ENCODE peak calls at places on chromosomes 11 and 22, in six cellular contexts. One of them, this sample, is unnamed.

GRCh38 chr22:37292641-37293040 is 10.3 kb downstream of the CYTH4 start:
- ATAC-seq in A549: no peak
- ATAC-seq in GM12878: no peak
- ATAC-seq in K562: no peak
- ATAC-seq in upper lobe of left lung: no peak
- ATAC-seq in HepG2: no peak
- ATAC-seq in this sample: no peak

GRCh38 chr11:123532131-123532530 is 102.1 kb downstream of the GRAMD1B start:
- ATAC-seq in GM12878: no peak
- ATAC-seq in upper lobe of left lung: no peak
- ATAC-seq in HepG2: no peak
- ATAC-seq in A549: no peak
- ATAC-seq in K562: peak
- ATAC-seq in this sample: no peak

GRCh38 chr22:24418786-24419479 is 8.5 kb upstream of the ADORA2A start:
- ATAC-seq in GM12878: no peak
- ATAC-seq in upper lobe of left lung: no peak
- ATAC-seq in HepG2: no peak
- ATAC-seq in A549: no peak
- ATAC-seq in K562: no peak
- ATAC-seq in this sample: no peak

GRCh38 chr11:8309862-8310261 is 46.2 kb upstream of the LMO1 start:
- ATAC-seq in HepG2: peak
- ATAC-seq in K562: peak
- ATAC-seq in GM12878: peak
- ATAC-seq in A549: peak
- ATAC-seq in upper lobe of left lung: no peak
- ATAC-seq in this sample: no peak

GRCh38 chr22:31068970-31069369 is 12.1 kb upstream of the SMTN start:
- ATAC-seq in K562: no peak
- ATAC-seq in upper lobe of left lung: no peak
- ATAC-seq in GM12878: no peak
- ATAC-seq in A549: no peak
- ATAC-seq in HepG2: no peak
- ATAC-seq in this sample: no peak

GRCh38 chr11:10934293-10934850 is 76.5 kb upstream of the ZBED5 start:
- ATAC-seq in HepG2: no peak
- ATAC-seq in GM12878: peak
- ATAC-seq in K562: peak
- ATAC-seq in upper lobe of left lung: no peak
- ATAC-seq in A549: no peak
- ATAC-seq in this sample: no peak

GRCh38 chr11:26319906-26320305 is 12.0 kb upstream of the ANO3 start:
- ATAC-seq in A549: no peak
- ATAC-seq in HepG2: no peak
- ATAC-seq in upper lobe of left lung: no peak
- ATAC-seq in GM12878: no peak
- ATAC-seq in K562: no peak
- ATAC-seq in this sample: no peak

GRCh38 chr11:96329855-96330510 is 13.0 kb downstream of the MAML2 start:
- ATAC-seq in upper lobe of left lung: no peak
- ATAC-seq in K562: no peak
- ATAC-seq in A549: no peak
- ATAC-seq in HepG2: no peak
- ATAC-seq in GM12878: no peak
- ATAC-seq in this sample: no peak

GRCh38 chr22:19068784-19069271 is 53.4 kb downstream of the DGCR2 start:
- ATAC-seq in K562: no peak
- ATAC-seq in upper lobe of left lung: no peak
- ATAC-seq in HepG2: no peak
- ATAC-seq in A549: no peak
- ATAC-seq in GM12878: no peak
- ATAC-seq in this sample: no peak

GRCh38 chr11:19389787-19390303 is 149.1 kb upstream of the E2F8 start:
- ATAC-seq in K562: no peak
- ATAC-seq in A549: no peak
- ATAC-seq in HepG2: peak
- ATAC-seq in GM12878: no peak
- ATAC-seq in upper lobe of left lung: peak
- ATAC-seq in this sample: peak

GRCh38 chr11:59551651-59552521 is 40.5 kb downstream of the OR4D9 start:
- ATAC-seq in A549: peak
- ATAC-seq in HepG2: no peak
- ATAC-seq in GM12878: no peak
- ATAC-seq in upper lobe of left lung: peak
- ATAC-seq in K562: no peak
- ATAC-seq in this sample: peak

GRCh38 chr11:93251922-93252321 is 54.1 kb upstream of the SLC36A4 start:
- ATAC-seq in A549: no peak
- ATAC-seq in upper lobe of left lung: no peak
- ATAC-seq in HepG2: no peak
- ATAC-seq in K562: no peak
- ATAC-seq in GM12878: no peak
- ATAC-seq in this sample: no peak

GRCh38 chr11:118746988-118747585 is 43.9 kb downstream of the DDX6 start:
- ATAC-seq in GM12878: peak
- ATAC-seq in K562: peak
- ATAC-seq in upper lobe of left lung: no peak
- ATAC-seq in A549: peak
- ATAC-seq in HepG2: no peak
- ATAC-seq in this sample: no peak

GRCh38 chr11:100930185-100930778 is 199.3 kb downstream of the PGR start:
- ATAC-seq in GM12878: peak
- ATAC-seq in K562: peak
- ATAC-seq in upper lobe of left lung: peak
- ATAC-seq in A549: peak
- ATAC-seq in HepG2: peak
- ATAC-seq in this sample: no peak

GRCh38 chr11:130223291-130223971 is 63.8 kb downstream of the ST14 start:
- ATAC-seq in HepG2: no peak
- ATAC-seq in A549: no peak
- ATAC-seq in K562: no peak
- ATAC-seq in GM12878: no peak
- ATAC-seq in upper lobe of left lung: peak
- ATAC-seq in this sample: no peak

GRCh38 chr22:38734203-38735100 is 21.3 kb downstream of the SUN2 start:
- ATAC-seq in GM12878: peak
- ATAC-seq in HepG2: no peak
- ATAC-seq in upper lobe of left lung: no peak
- ATAC-seq in A549: no peak
- ATAC-seq in K562: no peak
- ATAC-seq in this sample: no peak

GRCh38 chr11:103700605-103701004 is 335.8 kb upstream of the DDI1 start:
- ATAC-seq in K562: no peak
- ATAC-seq in GM12878: no peak
- ATAC-seq in A549: peak
- ATAC-seq in upper lobe of left lung: peak
- ATAC-seq in HepG2: no peak
- ATAC-seq in this sample: peak

GRCh38 chr11:4115128-4115527 is 20.5 kb downstream of the RRM1 start:
- ATAC-seq in A549: no peak
- ATAC-seq in HepG2: no peak
- ATAC-seq in GM12878: no peak
- ATAC-seq in upper lobe of left lung: no peak
- ATAC-seq in K562: peak
- ATAC-seq in this sample: no peak

GRCh38 chr22:20180640-20181039 is 29.8 kb upstream of the CCDC188 start:
- ATAC-seq in A549: no peak
- ATAC-seq in upper lobe of left lung: no peak
- ATAC-seq in HepG2: no peak
- ATAC-seq in GM12878: peak
- ATAC-seq in K562: peak
- ATAC-seq in this sample: no peak

GRCh38 chr11:11044137-11044855 is 186.4 kb upstream of the ZBED5 start:
- ATAC-seq in upper lobe of left lung: no peak
- ATAC-seq in GM12878: no peak
- ATAC-seq in A549: no peak
- ATAC-seq in K562: no peak
- ATAC-seq in HepG2: no peak
- ATAC-seq in this sample: no peak

GRCh38 chr11:77789061-77789730 is 31.3 kb downstream of the RSF1 start:
- ATAC-seq in HepG2: no peak
- ATAC-seq in K562: peak
- ATAC-seq in GM12878: peak
- ATAC-seq in A549: peak
- ATAC-seq in upper lobe of left lung: peak
- ATAC-seq in this sample: no peak

GRCh38 chr22:26713823-26714449 is 56.5 kb downstream of the MIAT start:
- ATAC-seq in K562: no peak
- ATAC-seq in GM12878: no peak
- ATAC-seq in HepG2: peak
- ATAC-seq in A549: peak
- ATAC-seq in upper lobe of left lung: no peak
- ATAC-seq in this sample: no peak

GRCh38 chr11:34339149-34340064 is 18.4 kb downstream of the ABTB2 start:
- ATAC-seq in GM12878: peak
- ATAC-seq in K562: no peak
- ATAC-seq in A549: peak
- ATAC-seq in upper lobe of left lung: peak
- ATAC-seq in HepG2: peak
- ATAC-seq in this sample: no peak

GRCh38 chr22:29277927-29278326 is 9.9 kb downstream of the EWSR1 start:
- ATAC-seq in GM12878: peak
- ATAC-seq in A549: no peak
- ATAC-seq in K562: no peak
- ATAC-seq in HepG2: peak
- ATAC-seq in upper lobe of left lung: no peak
- ATAC-seq in this sample: no peak

GRCh38 chr11:75347781-75348613 is 3.5 kb downstream of the ARRB1 start:
- ATAC-seq in GM12878: no peak
- ATAC-seq in HepG2: no peak
- ATAC-seq in K562: no peak
- ATAC-seq in A549: no peak
- ATAC-seq in upper lobe of left lung: peak
- ATAC-seq in this sample: peak

GRCh38 chr11:115581871-115582639 is 77.8 kb upstream of the CADM1 start:
- ATAC-seq in GM12878: no peak
- ATAC-seq in upper lobe of left lung: peak
- ATAC-seq in K562: no peak
- ATAC-seq in HepG2: peak
- ATAC-seq in A549: no peak
- ATAC-seq in this sample: no peak
- TF ChIP-seq EP300 in GM12878: no peak
- TF ChIP-seq EP300 in upper lobe of left lung: no peak
- TF ChIP-seq EP300 in K562: no peak
- TF ChIP-seq EP300 in HepG2: no peak
- TF ChIP-seq EP300 in A549: no peak
- TF ChIP-seq EP300 in this sample: no peak

GRCh38 chr11:126308271-126308671 is 4.4 kb downstream of the DCPS start:
- ATAC-seq in upper lobe of left lung: no peak
- ATAC-seq in HepG2: no peak
- ATAC-seq in A549: no peak
- ATAC-seq in GM12878: no peak
- ATAC-seq in K562: no peak
- ATAC-seq in this sample: no peak

GRCh38 chr11:126307706-126308105 is 3.8 kb downstream of the DCPS start:
- ATAC-seq in GM12878: no peak
- ATAC-seq in A549: no peak
- ATAC-seq in HepG2: no peak
- ATAC-seq in K562: peak
- ATAC-seq in upper lobe of left lung: no peak
- ATAC-seq in this sample: no peak

GRCh38 chr11:126305699-126306098 is 1.8 kb downstream of the DCPS start:
- ATAC-seq in HepG2: no peak
- ATAC-seq in K562: no peak
- ATAC-seq in A549: no peak
- ATAC-seq in GM12878: peak
- ATAC-seq in upper lobe of left lung: no peak
- ATAC-seq in this sample: no peak

GRCh38 chr11:126303623-126304456 is at the start of gene DCPS:
- ATAC-seq in upper lobe of left lung: peak
- ATAC-seq in A549: peak
- ATAC-seq in K562: peak
- ATAC-seq in GM12878: peak
- ATAC-seq in HepG2: peak
- ATAC-seq in this sample: peak

GRCh38 chr11:126304457-126305072 is 705 bp downstream of the DCPS start:
- ATAC-seq in HepG2: peak
- ATAC-seq in A549: peak
- ATAC-seq in GM12878: peak
- ATAC-seq in K562: peak
- ATAC-seq in upper lobe of left lung: no peak
- ATAC-seq in this sample: peak
- TF ChIP-seq POLR2A in HepG2: no peak
- TF ChIP-seq POLR2A in A549: no peak
- TF ChIP-seq POLR2A in GM12878: no peak
- TF ChIP-seq POLR2A in K562: no peak
- TF ChIP-seq POLR2A in upper lobe of left lung: no peak
- TF ChIP-seq POLR2A in this sample: no peak

GRCh38 chr11:9313648-9314290 is 624 bp downstream of the TMEM41B start:
- ATAC-seq in upper lobe of left lung: peak
- ATAC-seq in GM12878: peak
- ATAC-seq in A549: peak
- ATAC-seq in K562: peak
- ATAC-seq in HepG2: peak
- ATAC-seq in this sample: peak

GRCh38 chr11:9315078-9315688 is 790 bp upstream of the TMEM41B start:
- ATAC-seq in GM12878: no peak
- ATAC-seq in A549: peak
- ATAC-seq in upper lobe of left lung: no peak
- ATAC-seq in HepG2: peak
- ATAC-seq in K562: peak
- ATAC-seq in this sample: no peak

GRCh38 chr11:9316334-9316733 is 1.9 kb upstream of the TMEM41B start:
- ATAC-seq in GM12878: no peak
- ATAC-seq in HepG2: no peak
- ATAC-seq in K562: no peak
- ATAC-seq in A549: no peak
- ATAC-seq in upper lobe of left lung: no peak
- ATAC-seq in this sample: no peak

GRCh38 chr11:9310485-9310884 is 3.9 kb downstream of the TMEM41B start:
- ATAC-seq in A549: no peak
- ATAC-seq in HepG2: no peak
- ATAC-seq in upper lobe of left lung: no peak
- ATAC-seq in GM12878: no peak
- ATAC-seq in K562: no peak
- ATAC-seq in this sample: no peak

GRCh38 chr11:9314291-9315077 is at the start of gene TMEM41B:
- ATAC-seq in K562: peak
- ATAC-seq in upper lobe of left lung: peak
- ATAC-seq in HepG2: peak
- ATAC-seq in A549: peak
- ATAC-seq in GM12878: peak
- ATAC-seq in this sample: peak
- TF ChIP-seq CTCF in K562: no peak
- TF ChIP-seq CTCF in upper lobe of left lung: no peak
- TF ChIP-seq CTCF in HepG2: peak
- TF ChIP-seq CTCF in A549: no peak
- TF ChIP-seq CTCF in GM12878: no peak
- TF ChIP-seq CTCF in this sample: no peak

GRCh38 chr11:63671322-63672155 is at the start of gene ATL3:
- ATAC-seq in HepG2: no peak
- ATAC-seq in A549: peak
- ATAC-seq in K562: peak
- ATAC-seq in GM12878: peak
- ATAC-seq in upper lobe of left lung: peak
- ATAC-seq in this sample: peak
- TF ChIP-seq EP300 in HepG2: no peak
- TF ChIP-seq EP300 in A549: no peak
- TF ChIP-seq EP300 in K562: peak
- TF ChIP-seq EP300 in GM12878: no peak
- TF ChIP-seq EP300 in upper lobe of left lung: peak
- TF ChIP-seq EP300 in this sample: no peak

GRCh38 chr11:73795925-73796632 is 8.4 kb downstream of the MRPL48 start:
- ATAC-seq in upper lobe of left lung: no peak
- ATAC-seq in A549: peak
- ATAC-seq in HepG2: no peak
- ATAC-seq in GM12878: no peak
- ATAC-seq in K562: peak
- ATAC-seq in this sample: no peak
- TF ChIP-seq POLR2A in upper lobe of left lung: no peak
- TF ChIP-seq POLR2A in A549: no peak
- TF ChIP-seq POLR2A in HepG2: no peak
- TF ChIP-seq POLR2A in GM12878: no peak
- TF ChIP-seq POLR2A in K562: no peak
- TF ChIP-seq POLR2A in this sample: no peak